ENCODE peak calls at places on chromosomes 6 and 20, in eight cellular contexts. One of them, this sample, is unnamed.

GRCh38 chr20:44222969-44223368 is 12.4 kb upstream of the OSER1 start:
- DNase-seq in IMR-90: no peak
- DNase-seq in T-helper 22 cell: no peak
- DNase-seq in activated naive CD4-positive, alpha-beta T cell treated with Interleukin-2 at 50 U/mL for 16 hours: no peak
- DNase-seq in hepatocyte: no peak
- DNase-seq in cardiac muscle cell: no peak
- DNase-seq in fibroblast of lung: no peak
- DNase-seq in A549: no peak
- DNase-seq in this sample: no peak

GRCh38 chr20:47392721-47393073 is 36.2 kb upstream of the ZMYND8 start:
- DNase-seq in IMR-90: peak
- DNase-seq in T-helper 22 cell: no peak
- DNase-seq in activated naive CD4-positive, alpha-beta T cell treated with Interleukin-2 at 50 U/mL for 16 hours: no peak
- DNase-seq in hepatocyte: no peak
- DNase-seq in cardiac muscle cell: no peak
- DNase-seq in fibroblast of lung: peak
- DNase-seq in A549: no peak
- DNase-seq in this sample: peak

GRCh38 chr20:64101731-64102621 is 5.4 kb downstream of the NPBWR2 start:
- DNase-seq in IMR-90: no peak
- DNase-seq in T-helper 22 cell: no peak
- DNase-seq in activated naive CD4-positive, alpha-beta T cell treated with Interleukin-2 at 50 U/mL for 16 hours: peak
- DNase-seq in hepatocyte: peak
- DNase-seq in cardiac muscle cell: no peak
- DNase-seq in fibroblast of lung: no peak
- DNase-seq in A549: peak
- DNase-seq in this sample: no peak

GRCh38 chr20:25197173-25197869 is 1.8 kb downstream of the ENTPD6 start:
- DNase-seq in IMR-90: no peak
- DNase-seq in T-helper 22 cell: no peak
- DNase-seq in activated naive CD4-positive, alpha-beta T cell treated with Interleukin-2 at 50 U/mL for 16 hours: no peak
- DNase-seq in hepatocyte: no peak
- DNase-seq in cardiac muscle cell: no peak
- DNase-seq in fibroblast of lung: no peak
- DNase-seq in A549: no peak
- DNase-seq in this sample: no peak

GRCh38 chr6:110015206-110015605 is 37.1 kb downstream of the GPR6 start:
- DNase-seq in IMR-90: no peak
- DNase-seq in T-helper 22 cell: no peak
- DNase-seq in activated naive CD4-positive, alpha-beta T cell treated with Interleukin-2 at 50 U/mL for 16 hours: no peak
- DNase-seq in hepatocyte: no peak
- DNase-seq in cardiac muscle cell: no peak
- DNase-seq in fibroblast of lung: no peak
- DNase-seq in A549: no peak
- DNase-seq in this sample: no peak

GRCh38 chr6:39295538-39295937 is 18.7 kb downstream of the KCNK17 start:
- DNase-seq in IMR-90: no peak
- DNase-seq in T-helper 22 cell: no peak
- DNase-seq in activated naive CD4-positive, alpha-beta T cell treated with Interleukin-2 at 50 U/mL for 16 hours: no peak
- DNase-seq in hepatocyte: peak
- DNase-seq in cardiac muscle cell: no peak
- DNase-seq in fibroblast of lung: no peak
- DNase-seq in A549: no peak
- DNase-seq in this sample: no peak

GRCh38 chr6:113813207-113813606 is 43.9 kb upstream of the MARCKS start:
- DNase-seq in IMR-90: peak
- DNase-seq in T-helper 22 cell: no peak
- DNase-seq in activated naive CD4-positive, alpha-beta T cell treated with Interleukin-2 at 50 U/mL for 16 hours: no peak
- DNase-seq in hepatocyte: no peak
- DNase-seq in cardiac muscle cell: peak
- DNase-seq in fibroblast of lung: peak
- DNase-seq in A549: no peak
- DNase-seq in this sample: peak

GRCh38 chr6:84074988-84075781 is 41.6 kb downstream of the MRAP2 start:
- DNase-seq in IMR-90: peak
- DNase-seq in T-helper 22 cell: no peak
- DNase-seq in activated naive CD4-positive, alpha-beta T cell treated with Interleukin-2 at 50 U/mL for 16 hours: no peak
- DNase-seq in hepatocyte: peak
- DNase-seq in cardiac muscle cell: peak
- DNase-seq in fibroblast of lung: peak
- DNase-seq in A549: no peak
- DNase-seq in this sample: peak

GRCh38 chr20:45206746-45207145 is at the start of gene SEMG1:
- DNase-seq in IMR-90: no peak
- DNase-seq in T-helper 22 cell: no peak
- DNase-seq in activated naive CD4-positive, alpha-beta T cell treated with Interleukin-2 at 50 U/mL for 16 hours: no peak
- DNase-seq in hepatocyte: no peak
- DNase-seq in cardiac muscle cell: no peak
- DNase-seq in fibroblast of lung: no peak
- DNase-seq in A549: no peak
- DNase-seq in this sample: no peak

GRCh38 chr20:50366270-50367103 is 143.7 kb upstream of the PTPN1 start:
- DNase-seq in IMR-90: peak
- DNase-seq in T-helper 22 cell: no peak
- DNase-seq in activated naive CD4-positive, alpha-beta T cell treated with Interleukin-2 at 50 U/mL for 16 hours: peak
- DNase-seq in hepatocyte: peak
- DNase-seq in cardiac muscle cell: peak
- DNase-seq in fibroblast of lung: peak
- DNase-seq in A549: no peak
- DNase-seq in this sample: peak

GRCh38 chr6:31340228-31340627 is 16.8 kb downstream of the HLA-B start:
- DNase-seq in IMR-90: no peak
- DNase-seq in T-helper 22 cell: no peak
- DNase-seq in activated naive CD4-positive, alpha-beta T cell treated with Interleukin-2 at 50 U/mL for 16 hours: no peak
- DNase-seq in hepatocyte: no peak
- DNase-seq in cardiac muscle cell: no peak
- DNase-seq in fibroblast of lung: no peak
- DNase-seq in A549: no peak
- DNase-seq in this sample: no peak

GRCh38 chr6:139452176-139452876 is 77.9 kb upstream of the CITED2 start:
- DNase-seq in IMR-90: peak
- DNase-seq in T-helper 22 cell: no peak
- DNase-seq in activated naive CD4-positive, alpha-beta T cell treated with Interleukin-2 at 50 U/mL for 16 hours: no peak
- DNase-seq in hepatocyte: no peak
- DNase-seq in cardiac muscle cell: peak
- DNase-seq in fibroblast of lung: peak
- DNase-seq in A549: no peak
- DNase-seq in this sample: peak

GRCh38 chr20:20410678-20411077 is 42.8 kb downstream of the INSM1 start:
- DNase-seq in IMR-90: no peak
- DNase-seq in T-helper 22 cell: no peak
- DNase-seq in activated naive CD4-positive, alpha-beta T cell treated with Interleukin-2 at 50 U/mL for 16 hours: no peak
- DNase-seq in hepatocyte: peak
- DNase-seq in cardiac muscle cell: peak
- DNase-seq in fibroblast of lung: peak
- DNase-seq in A549: no peak
- DNase-seq in this sample: no peak